ENCODE peak calls at places on chromosome 17, in nine cellular contexts. U is WTC11, P is AG04450, F is lower lobe of right lung, H is colonic mucosa, R is AG04449, I is tibial artery, O is A549, W is testis. G is an unnamed sample.

GRCh38 chr17:50205111-50205821 is 3.8 kb upstream of the COL1A1 start:
- DNase-seq in I (peak), H (no peak), F (no peak), P (no peak), R (no peak), W (no peak), U (peak), O (no peak), G (no peak)

GRCh38 chr17:74923538-74924249 is 379 bp upstream of the OTOP2 start:
- DNase-seq in P (no peak), H (peak), I (peak), O (peak), F (peak), W (peak), R (no peak), U (peak), G (no peak)

GRCh38 chr17:79775635-79776034 is 2.3 kb upstream of the CBX2 start:
- DNase-seq in U (no peak), P (no peak), O (no peak), F (peak), H (no peak), R (no peak), I (no peak), W (no peak), G (no peak)

GRCh38 chr17:36501351-36501750 is 14.9 kb downstream of the ZNHIT3 start:
- DNase-seq in U (no peak), W (no peak), I (no peak), F (no peak), R (no peak), P (no peak), O (no peak), H (no peak), G (no peak)

GRCh38 chr17:20235747-20236146 is 226.6 kb downstream of the SPECC1 start:
- DNase-seq in F (no peak), P (no peak), O (no peak), R (no peak), H (no peak), W (no peak), I (no peak), U (no peak), G (no peak)

GRCh38 chr17:39665642-39666221 is 583 bp downstream of the TCAP start:
- DNase-seq in O (peak), I (no peak), P (no peak), F (no peak), R (no peak), W (no peak), U (peak), H (no peak), G (no peak)

GRCh38 chr17:59332890-59333377 is 1.5 kb downstream of the YPEL2 start:
- DNase-seq in W (peak), H (no peak), R (no peak), U (no peak), F (peak), P (no peak), I (peak), O (no peak), G (no peak)

GRCh38 chr17:57726213-57726612 is 18.9 kb downstream of the CCDC182 start:
- DNase-seq in P (no peak), I (no peak), W (no peak), R (no peak), O (no peak), H (no peak), F (no peak), U (no peak), G (no peak)

GRCh38 chr17:38584350-38584925 is 21.3 kb downstream of the SRCIN1 start:
- DNase-seq in O (peak), P (no peak), U (peak), I (peak), F (peak), R (no peak), W (peak), H (peak), G (no peak)

GRCh38 chr17:21262259-21262993 is 9.2 kb upstream of the NATD1 start:
- DNase-seq in P (no peak), F (no peak), H (no peak), R (no peak), I (no peak), U (no peak), W (no peak), O (no peak), G (no peak)

GRCh38 chr17:15659663-15660062 is 24.4 kb downstream of the TRIM16 start:
- DNase-seq in P (no peak), R (no peak), U (no peak), F (peak), O (no peak), H (no peak), W (no peak), I (no peak), G (no peak)

GRCh38 chr17:21001813-21002221 is 41.0 kb downstream of the USP22 start:
- DNase-seq in O (no peak), R (no peak), I (no peak), P (no peak), H (peak), W (no peak), U (no peak), F (no peak), G (no peak)

GRCh38 chr17:57924677-57925076 is 30.5 kb downstream of the CUEDC1 start:
- DNase-seq in O (no peak), R (no peak), U (no peak), P (no peak), W (no peak), F (no peak), I (no peak), H (no peak), G (no peak)

DNA sequence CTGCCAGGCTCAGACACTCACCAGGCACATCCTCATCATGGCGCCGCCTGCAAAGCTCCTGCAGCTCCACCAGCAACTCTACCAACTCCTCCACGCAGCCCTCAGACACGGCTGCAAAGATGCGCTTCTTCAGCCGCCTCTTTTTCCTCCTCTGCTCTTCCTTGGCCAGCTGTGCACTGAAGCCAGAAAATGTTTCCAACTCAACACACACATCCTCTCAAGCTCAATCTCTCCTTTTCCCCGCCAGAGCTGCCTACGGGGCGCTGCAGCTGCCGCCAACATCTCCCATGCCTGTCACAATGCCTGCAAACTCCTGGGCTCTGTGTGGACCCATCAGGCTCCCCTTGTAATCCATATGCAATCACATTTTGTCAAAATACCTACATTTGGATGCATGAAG is 14.2 kb downstream of the TRPV3 start:
- DNase-seq in P (no peak), F (peak), W (no peak), U (no peak), I (no peak), O (no peak), R (no peak), H (no peak), G (no peak)
- TF ChIP-seq CTCF in P (no peak), F (no peak), W (no peak), U (no peak), I (no peak), O (no peak), R (no peak), H (no peak), G (no peak)

GRCh38 chr17:29005936-29006438 is at the start of gene SEZ6:
- DNase-seq in P (peak), F (peak), H (peak), W (peak), R (no peak), O (peak), I (peak), U (peak), G (no peak)
- TF ChIP-seq CTCF in P (no peak), F (peak), H (no peak), W (peak), R (no peak), O (no peak), I (no peak), U (no peak), G (no peak)

GRCh38 chr17:54749157-54749556 is 151.5 kb upstream of the TOM1L1 start:
- DNase-seq in F (no peak), H (no peak), I (no peak), P (no peak), U (peak), W (no peak), R (no peak), O (peak), G (no peak)
- TF ChIP-seq CTCF in F (no peak), H (no peak), I (no peak), P (no peak), U (no peak), W (no peak), R (no peak), O (no peak), G (no peak)

GRCh38 chr17:81129289-81129688 is 36.0 kb upstream of the PVALEF start:
- DNase-seq in O (no peak), F (no peak), P (no peak), I (no peak), R (no peak), H (no peak), U (peak), W (no peak), G (no peak)
- TF ChIP-seq CTCF in O (peak), F (no peak), P (no peak), I (no peak), R (no peak), H (no peak), U (no peak), W (no peak), G (no peak)

GRCh38 chr17:76139261-76139752 is 1.7 kb downstream of the FOXJ1 start:
- DNase-seq in P (no peak), U (no peak), H (no peak), F (no peak), O (no peak), W (no peak), R (no peak), I (no peak), G (no peak)

GRCh38 chr17:76138896-76139248 is 2.2 kb downstream of the FOXJ1 start:
- DNase-seq in O (no peak), H (no peak), F (no peak), W (no peak), U (no peak), R (no peak), P (no peak), I (no peak), G (no peak)

GRCh38 chr17:76141212-76142043 is at the start of gene FOXJ1:
- DNase-seq in O (peak), W (peak), F (peak), P (peak), H (peak), U (peak), R (peak), I (peak), G (peak)

GRCh38 chr17:76140661-76141211 is 309 bp downstream of the FOXJ1 start:
- DNase-seq in U (no peak), H (no peak), I (no peak), P (no peak), R (no peak), O (no peak), F (no peak), W (no peak), G (no peak)

GRCh38 chr17:76139801-76140660 is 1.0 kb downstream of the FOXJ1 start:
- DNase-seq in R (no peak), U (peak), W (peak), I (no peak), O (no peak), P (no peak), F (peak), H (peak), G (no peak)
- TF ChIP-seq CTCF in R (no peak), U (no peak), W (peak), I (no peak), O (no peak), P (no peak), F (no peak), H (no peak), G (no peak)

GRCh38 chr17:45238155-45238774 is 16.6 kb downstream of the FMNL1 start:
- DNase-seq in H (no peak), P (no peak), I (no peak), R (no peak), W (no peak), U (no peak), F (no peak), O (no peak), G (no peak)

GRCh38 chr17:45235071-45236001 is 13.7 kb downstream of the FMNL1 start:
- DNase-seq in H (peak), U (peak), I (peak), P (peak), R (peak), W (peak), F (peak), O (peak), G (peak)

GRCh38 chr17:45237686-45238085 is 16.0 kb downstream of the FMNL1 start:
- DNase-seq in H (no peak), F (no peak), P (no peak), W (no peak), U (no peak), O (no peak), R (no peak), I (no peak), G (no peak)

GRCh38 chr17:45234641-45235040 is 13.0 kb downstream of the FMNL1 start:
- DNase-seq in I (no peak), F (no peak), P (no peak), H (no peak), O (peak), U (peak), W (no peak), R (no peak), G (no peak)

DNA sequence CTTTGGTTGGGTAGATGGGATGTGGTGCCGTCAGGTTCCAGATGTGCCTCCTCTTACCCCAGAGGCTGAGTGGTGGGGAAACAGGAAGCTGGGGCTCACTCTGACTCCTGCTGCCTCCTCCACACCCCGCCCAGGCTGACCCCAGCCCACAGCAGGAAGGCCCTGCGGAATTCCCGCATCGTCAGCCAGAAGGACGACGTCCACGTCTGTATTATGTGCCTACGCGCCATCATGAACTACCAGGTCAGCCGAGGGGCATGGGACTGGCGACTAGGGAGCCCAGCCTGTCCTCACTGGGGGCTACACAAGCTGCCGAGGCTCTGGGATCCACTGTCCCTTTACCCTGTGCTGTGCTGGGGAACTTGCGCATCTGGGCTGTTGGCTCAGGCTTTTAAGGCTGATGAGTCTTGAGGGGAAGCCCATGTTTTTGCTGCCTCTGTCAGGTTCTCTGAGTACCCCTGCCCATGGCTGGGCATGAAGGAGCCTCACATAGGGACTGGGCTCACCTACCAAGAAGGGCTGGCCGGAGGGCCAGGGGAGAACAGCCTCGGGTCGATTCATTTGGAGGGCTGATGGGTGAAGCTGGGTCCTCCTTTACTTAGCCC is 14.4 kb downstream of the FMNL1 start:
- DNase-seq in U (no peak), O (no peak), R (no peak), F (no peak), W (no peak), I (no peak), P (no peak), H (no peak), G (no peak)
- TF ChIP-seq CTCF in U (peak), O (peak), R (no peak), F (peak), W (no peak), I (no peak), P (no peak), H (no peak), G (no peak)

GRCh38 chr17:47897561-47897960 is 1.5 kb downstream of the SP2 start:
- DNase-seq in R (no peak), F (no peak), U (no peak), W (no peak), I (no peak), P (no peak), O (no peak), H (no peak), G (no peak)

GRCh38 chr17:47895856-47896671 is at the start of gene SP2:
- DNase-seq in P (peak), W (peak), O (peak), U (peak), H (peak), R (peak), F (peak), I (peak), G (peak)

GRCh38 chr17:47898246-47898645 is 2.2 kb downstream of the SP2 start:
- DNase-seq in W (no peak), P (no peak), O (no peak), F (no peak), I (no peak), H (no peak), R (no peak), U (no peak), G (no peak)

GRCh38 chr17:47895254-47895855 is 681 bp upstream of the SP2 start:
- DNase-seq in P (no peak), I (peak), O (peak), U (no peak), W (peak), F (peak), H (peak), R (no peak), G (no peak)

GRCh38 chr17:47896672-47897490 is 845 bp downstream of the SP2 start:
- DNase-seq in H (peak), O (no peak), R (no peak), W (no peak), F (no peak), I (peak), U (no peak), P (no peak), G (no peak)
- TF ChIP-seq CTCF in H (no peak), O (no peak), R (no peak), W (no peak), F (no peak), I (no peak), U (no peak), P (no peak), G (no peak)

DNA sequence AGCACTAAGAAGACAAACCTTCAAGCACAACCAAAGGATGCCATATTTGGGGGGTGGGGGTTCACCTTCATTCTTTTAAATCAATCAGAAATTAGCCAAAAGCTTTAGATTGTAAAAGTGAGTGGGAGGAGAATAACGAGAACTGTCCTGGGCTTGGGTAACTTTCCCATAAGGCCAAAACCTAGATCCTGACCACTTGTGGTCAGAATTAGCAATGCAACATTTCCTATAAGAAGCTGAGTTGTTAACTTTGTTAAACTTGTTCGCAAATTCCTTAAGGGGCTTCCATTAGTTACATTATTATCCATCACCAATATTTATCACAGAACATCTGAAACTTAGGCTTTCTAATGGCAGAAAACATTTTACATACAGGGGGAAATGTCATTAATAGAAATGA is 25.1 kb downstream of the STAT5B start:
- DNase-seq in I (no peak), P (no peak), R (no peak), F (no peak), O (peak), U (no peak), W (no peak), H (no peak), G (no peak)
- TF ChIP-seq CTCF in I (no peak), P (peak), R (no peak), F (no peak), O (peak), U (no peak), W (peak), H (no peak), G (peak)

DNA sequence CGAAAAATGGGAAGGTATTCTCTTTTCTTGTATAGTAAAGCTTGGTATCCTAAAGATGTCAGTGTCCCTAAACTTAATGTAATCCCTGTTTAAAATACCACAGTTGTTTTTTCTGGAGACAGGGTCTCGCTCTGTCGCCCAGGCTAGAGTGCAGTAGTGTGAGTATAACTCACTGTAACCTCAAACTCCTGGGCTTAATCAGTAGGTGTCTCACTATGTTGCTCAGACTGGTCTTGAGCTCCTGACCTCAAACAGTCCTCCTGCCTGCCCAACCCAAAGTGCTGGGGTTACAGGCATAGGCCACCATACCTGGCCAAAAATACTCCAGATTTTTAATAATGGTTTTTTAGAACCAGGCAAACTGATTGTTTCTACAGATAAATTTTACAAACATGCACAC is 8.2 kb downstream of the DCAF7 start:
- DNase-seq in H (no peak), P (no peak), W (no peak), I (no peak), F (no peak), U (no peak), R (no peak), O (no peak), G (no peak)
- TF ChIP-seq CTCF in H (no peak), P (no peak), W (no peak), I (no peak), F (no peak), U (no peak), R (no peak), O (no peak), G (no peak)

G was measured in HFF-Myc.